ENCODE peak calls at places on chromosomes 7 and 10, in four cellular contexts. C is IMR-90, D is HepG2, P is A549. G is an unnamed sample.

GRCh38 chr7:116977172-116977571 is 23.9 kb downstream of the ST7 start:
- DNase-seq in C (peak), D (no peak), P (no peak), G (no peak)

GRCh38 chr10:133364645-133365431 is 7.0 kb upstream of the FUOM start:
- DNase-seq in C (no peak), D (no peak), P (no peak), G (no peak)

GRCh38 chr7:27166475-27167169 is 1.3 kb upstream of the HOXA9 start:
- DNase-seq in C (no peak), D (no peak), P (no peak), G (no peak)

GRCh38 chr7:156827587-156828203 is 65.3 kb downstream of the LMBR1 start:
- DNase-seq in C (peak), D (no peak), P (peak), G (no peak)

GRCh38 chr7:100561491-100562194 is 12.1 kb downstream of the SAP25 start:
- DNase-seq in C (no peak), D (no peak), P (no peak), G (no peak)

GRCh38 chr10:79255007-79255507 is 92.2 kb upstream of the PPIF start:
- DNase-seq in C (no peak), D (no peak), P (no peak), G (no peak)

GRCh38 chr10:27744478-27745379 is 890 bp downstream of the MKX start:
- DNase-seq in C (peak), D (no peak), P (peak), G (no peak)

GRCh38 chr10:42988069-42988468 is 88.8 kb upstream of the RET start:
- DNase-seq in C (no peak), D (no peak), P (no peak), G (no peak)

GRCh38 chr7:158017226-158018060 is 570.2 kb downstream of the PTPRN2 start:
- DNase-seq in C (no peak), D (no peak), P (no peak), G (no peak)

GRCh38 chr7:51029586-51030230 is 247.0 kb upstream of the GRB10 start:
- DNase-seq in C (peak), D (no peak), P (no peak), G (no peak)
- TF ChIP-seq MAZ in C (no peak), D (no peak), P (no peak), G (no peak)

GRCh38 chr7:106447318-106447847 is 162.6 kb upstream of the NAMPT start:
- DNase-seq in C (no peak), D (no peak), P (no peak), G (peak)
- TF ChIP-seq MAZ in C (no peak), D (no peak), P (no peak), G (no peak)

GRCh38 chr7:131234719-131235488 is 92.8 kb upstream of the MKLN1 start:
- DNase-seq in C (peak), D (no peak), P (no peak), G (no peak)

GRCh38 chr7:131236318-131236672 is 91.4 kb upstream of the MKLN1 start:
- DNase-seq in C (no peak), D (no peak), P (no peak), G (no peak)

GRCh38 chr7:131235489-131236317 is 92.0 kb upstream of the MKLN1 start:
- DNase-seq in C (peak), D (peak), P (peak), G (no peak)

GRCh38 chr7:131241381-131241780 is 86.3 kb upstream of the MKLN1 start:
- DNase-seq in C (no peak), D (no peak), P (peak), G (no peak)

GRCh38 chr7:131238260-131238940 is 89.3 kb upstream of the MKLN1 start:
- DNase-seq in C (peak), D (peak), P (peak), G (peak)
- TF ChIP-seq MAZ in C (no peak), D (no peak), P (no peak), G (no peak)

DNA sequence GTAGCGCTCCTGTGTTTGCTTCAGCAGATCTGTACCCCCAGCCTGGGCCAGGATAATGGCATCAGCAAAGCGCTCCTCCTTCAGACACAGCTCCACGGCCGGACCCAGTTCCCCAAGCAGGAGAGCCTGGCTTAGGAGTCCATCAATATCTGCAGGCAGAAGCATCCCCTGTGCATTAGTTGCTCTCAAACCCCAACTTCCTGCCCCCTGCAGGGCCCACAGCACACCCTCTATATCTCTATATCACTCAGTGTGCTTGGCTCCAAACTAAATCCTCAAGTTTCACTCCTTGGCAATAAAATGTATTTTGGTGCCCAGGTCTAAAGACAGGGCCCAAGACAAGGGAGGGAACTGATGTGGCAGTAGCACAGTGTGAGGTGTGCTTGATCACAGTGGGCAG is 21.6 kb downstream of the SEC31B start:
- DNase-seq in C (no peak), D (no peak), P (no peak), G (no peak)
- TF ChIP-seq MAZ in C (no peak), D (no peak), P (no peak), G (no peak)